ENCODE peak calls at places on chromosome 2, in six cellular contexts. B is body of pancreas, L is A549, T is stomach, S is heart left ventricle, J is prostate gland. I is an unnamed sample. For H3K9me3, the result is how much of the 10 kb centered on the place peaks cover.

GRCh38 chr2:78979380-78980238 is 45.9 kb upstream of the REG3G start:
- DNase-seq in B (peak), L (no peak), T (peak), S (no peak), J (no peak), I (no peak)

GRCh38 chr2:71330155-71330554 is 1.4 kb upstream of the ZNF638 start:
- DNase-seq in B (no peak), L (no peak), T (no peak), S (no peak), J (no peak), I (no peak)

GRCh38 chr2:39730685-39731302 is 48.3 kb downstream of the THUMPD2 start:
- DNase-seq in B (no peak), L (peak), T (no peak), S (no peak), J (no peak), I (no peak)

GRCh38 chr2:46334389-46335345 is 37.5 kb downstream of the EPAS1 start:
- DNase-seq in B (no peak), L (no peak), T (no peak), S (no peak), J (no peak), I (no peak)

GRCh38 chr2:153890572-153890971 is 18.9 kb downstream of the GALNT13 start:
- DNase-seq in B (no peak), L (no peak), T (no peak), S (no peak), J (no peak), I (no peak)

GRCh38 chr2:235607541-235608199 is 113.8 kb downstream of the AGAP1 start:
- DNase-seq in B (no peak), L (no peak), T (no peak), S (peak), J (no peak), I (no peak)

GRCh38 chr2:219171231-219171651 is 1.4 kb upstream of the SLC23A3 start:
- DNase-seq in B (peak), L (peak), T (no peak), S (peak), J (peak), I (peak)

GRCh38 chr2:205982776-205983327 is 103.1 kb downstream of the INO80D start:
- DNase-seq in B (no peak), L (no peak), T (no peak), S (no peak), J (no peak), I (no peak)

GRCh38 chr2:134863446-134863845 is 25.0 kb downstream of the ACMSD start:
- DNase-seq in B (no peak), L (no peak), T (no peak), S (no peak), J (no peak), I (no peak)

GRCh38 chr2:165452327-165452726 is 17.2 kb upstream of the CSRNP3 start:
- DNase-seq in B (no peak), L (no peak), T (no peak), S (no peak), J (no peak), I (no peak)

GRCh38 chr2:111662771-111663470 is 221.1 kb downstream of the ANAPC1 start:
- DNase-seq in B (no peak), L (no peak), T (no peak), S (no peak), J (no peak), I (no peak)

GRCh38 chr2:8886876-8887275 is 49.5 kb upstream of the KIDINS220 start:
- DNase-seq in B (no peak), L (no peak), T (no peak), S (no peak), J (no peak), I (no peak)

GRCh38 chr2:13605266-13605665 is 888.5 kb downstream of the TRIB2 start:
- DNase-seq in B (no peak), L (no peak), T (no peak), S (no peak), J (no peak), I (no peak)

GRCh38 chr2:118177318-118177717 is 89.0 kb downstream of the INSIG2 start:
- DNase-seq in B (no peak), L (no peak), T (no peak), S (no peak), J (no peak), I (no peak)

GRCh38 chr2:201149064-201149820 is 33.3 kb downstream of the CFLAR start:
- DNase-seq in B (no peak), L (peak), T (no peak), S (no peak), J (no peak), I (no peak)

GRCh38 chr2:200288670-200289429 is 17.6 kb upstream of the SPATS2L start:
- DNase-seq in B (peak), L (no peak), T (no peak), S (no peak), J (peak), I (peak)

GRCh38 chr2:240820014-240820606 is at the start of gene KIF1A:
- DNase-seq in B (peak), L (no peak), T (peak), S (no peak), J (peak), I (no peak)

GRCh38 chr2:195612515-195613495 is 44.2 kb upstream of the SLC39A10 start:
- DNase-seq in B (peak), L (peak), T (no peak), S (no peak), J (no peak), I (no peak)

GRCh38 chr2:112784199-112785189 is at the start of gene IL1A:
- DNase-seq in B (no peak), L (peak), T (no peak), S (no peak), J (no peak), I (no peak)

GRCh38 chr2:77008925-77009706 is 513.1 kb downstream of the LRRTM4 start:
- DNase-seq in B (no peak), L (no peak), T (no peak), S (no peak), J (no peak), I (no peak)

GRCh38 chr2:38750011-38750792 is 959 bp downstream of the SRSF7 start:
- DNase-seq in B (peak), L (no peak), T (peak), S (peak), J (peak), I (peak)

GRCh38 chr2:105102963-105103421 is 65.1 kb downstream of the MRPS9 start:
- DNase-seq in B (no peak), L (no peak), T (no peak), S (no peak), J (no peak), I (no peak)

DNA sequence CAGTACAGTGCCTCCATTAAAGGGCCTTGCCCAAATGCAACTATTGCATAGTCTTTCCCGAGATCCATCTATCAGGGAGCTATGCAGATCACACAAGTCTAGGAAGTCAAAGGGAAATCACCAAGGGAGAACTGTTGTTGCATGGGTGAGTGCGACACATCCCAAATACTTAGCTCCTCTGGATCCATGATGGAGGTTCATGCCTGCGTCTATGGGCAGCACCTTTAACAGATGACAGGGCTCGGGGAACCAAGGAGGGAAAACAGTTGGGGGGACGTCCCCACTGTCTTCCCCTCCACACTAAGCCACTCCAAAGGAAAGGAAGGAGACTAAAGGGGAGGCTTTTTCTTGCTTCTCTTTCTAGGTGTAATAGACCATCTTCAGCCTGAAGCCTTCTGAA is 552.8 kb upstream of the PKDCC start:
- DNase-seq in B (no peak), L (no peak), T (no peak), S (no peak), J (no peak), I (no peak)
- H3K9me3 ChIP-seq in B (under half), L (under half), T (under half), S (under half), J (under half), I (under half)

GRCh38 chr2:127701651-127702394 is 526 bp downstream of the SFT2D3 start:
- DNase-seq in B (peak), L (peak), T (peak), S (peak), J (peak), I (peak)
- H3K4me3 ChIP-seq in B (peak), L (peak), T (peak), S (peak), J (peak), I (peak)

GRCh38 chr2:65377556-65378307 is 54.7 kb downstream of the SPRED2 start:
- DNase-seq in B (peak), L (no peak), T (no peak), S (peak), J (peak), I (no peak)
- TF ChIP-seq POLR2A in B (no peak), L (no peak), T (no peak), S (no peak), J (no peak), I (no peak)

GRCh38 chr2:16250886-16251285 is 310.5 kb downstream of the MYCN start:
- DNase-seq in B (no peak), L (no peak), T (peak), S (no peak), J (peak), I (no peak)

GRCh38 chr2:16248571-16249105 is 308.3 kb downstream of the MYCN start:
- DNase-seq in B (no peak), L (no peak), T (no peak), S (no peak), J (no peak), I (no peak)

GRCh38 chr2:16250466-16250865 is 310.1 kb downstream of the MYCN start:
- DNase-seq in B (no peak), L (no peak), T (no peak), S (no peak), J (no peak), I (no peak)

GRCh38 chr2:16250056-16250425 is 309.7 kb downstream of the MYCN start:
- DNase-seq in B (no peak), L (no peak), T (no peak), S (no peak), J (no peak), I (no peak)

GRCh38 chr2:16249269-16250055 is 309.1 kb downstream of the MYCN start:
- DNase-seq in B (no peak), L (no peak), T (no peak), S (no peak), J (no peak), I (no peak)
- H3K9me3 ChIP-seq in B (under half), L (under half), T (under half), S (under half), J (under half), I (under half)

GRCh38 chr2:175048275-175048674 is 43.1 kb upstream of the CHN1 start:
- DNase-seq in B (no peak), L (no peak), T (no peak), S (no peak), J (no peak), I (no peak)
- H3K4me3 ChIP-seq in B (no peak), L (no peak), T (no peak), S (no peak), J (no peak), I (no peak)

GRCh38 chr2:106193977-106194778 is at the start of gene UXS1:
- DNase-seq in B (peak), L (peak), T (peak), S (peak), J (peak), I (peak)
- TF ChIP-seq POLR2A in B (peak), L (peak), T (no peak), S (peak), J (peak), I (peak)

DNA sequence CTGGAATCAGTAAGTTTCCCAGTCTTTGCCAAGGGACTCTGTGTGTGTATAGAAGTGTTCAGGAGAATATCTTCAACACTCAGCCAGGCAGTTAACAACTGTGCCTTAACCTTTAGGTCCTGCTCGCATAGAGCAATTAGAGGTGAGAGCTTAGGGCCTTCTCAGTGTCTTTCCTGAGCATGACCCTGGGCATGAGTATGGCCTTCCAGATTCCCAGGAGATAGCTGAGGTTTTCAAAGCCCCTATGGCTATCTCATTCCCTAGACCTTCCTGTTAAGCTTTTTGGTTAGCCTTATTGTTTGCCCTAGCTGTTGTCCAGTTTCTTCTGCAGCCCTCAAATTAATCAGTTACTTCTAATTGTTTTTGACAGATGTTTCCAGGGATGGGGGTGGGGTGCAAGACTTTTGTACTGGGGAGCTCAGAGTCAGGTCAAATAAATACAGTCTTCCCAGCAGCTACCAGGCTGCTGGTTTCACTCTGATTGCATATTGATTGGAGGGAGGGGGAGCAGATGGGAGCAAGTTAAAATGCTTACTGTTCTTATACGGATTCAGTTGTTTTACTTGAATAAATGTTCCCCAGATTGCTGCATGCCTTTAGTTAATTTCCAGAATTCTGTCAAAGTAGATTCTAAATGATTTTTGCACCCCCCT is 23.1 kb downstream of the PDK1 start:
- DNase-seq in B (no peak), L (no peak), T (no peak), S (no peak), J (no peak), I (no peak)
- H3K9me3 ChIP-seq in B (under half), L (under half), T (under half), S (under half), J (under half), I (under half)

GRCh38 chr2:184875212-184875611 is 276.9 kb downstream of the ZNF804A start:
- DNase-seq in B (no peak), L (no peak), T (no peak), S (no peak), J (no peak), I (no peak)
- H3K4me3 ChIP-seq in B (no peak), L (no peak), T (no peak), S (no peak), J (no peak), I (no peak)

GRCh38 chr2:229714080-229714735 is at the start of gene DNER:
- DNase-seq in B (peak), L (peak), T (peak), S (no peak), J (peak), I (no peak)
- TF ChIP-seq POLR2A in B (no peak), L (no peak), T (no peak), S (no peak), J (no peak), I (no peak)

I was measured in gastrocnemius medialis.